ENCODE peak calls at places on chromosomes 13 and 19, in seven cellular contexts. One of them, this sample, is unnamed.

GRCh38 chr13:33992891-33993336 is 175.0 kb downstream of the RFC3 start:
- DNase-seq in H9: no peak
- DNase-seq in mesenchymal stem cell: no peak
- DNase-seq in IMR-90: no peak
- DNase-seq in trophoblast cell: no peak
- DNase-seq in H1: no peak
- DNase-seq in mesendoderm: no peak
- DNase-seq in this sample: no peak

GRCh38 chr13:19597523-19597922 is 35.9 kb upstream of the MPHOSPH8 start:
- DNase-seq in H9: no peak
- DNase-seq in IMR-90: peak
- DNase-seq in mesenchymal stem cell: peak
- DNase-seq in trophoblast cell: no peak
- DNase-seq in H1: no peak
- DNase-seq in mesendoderm: no peak
- DNase-seq in this sample: no peak

GRCh38 chr13:80604094-80604493 is 263.2 kb upstream of the SPRY2 start:
- DNase-seq in mesenchymal stem cell: no peak
- DNase-seq in mesendoderm: peak
- DNase-seq in trophoblast cell: no peak
- DNase-seq in IMR-90: no peak
- DNase-seq in H9: no peak
- DNase-seq in H1: no peak
- DNase-seq in this sample: no peak

GRCh38 chr13:113337556-113337955 is 26.4 kb downstream of the GRTP1 start:
- DNase-seq in mesenchymal stem cell: no peak
- DNase-seq in IMR-90: no peak
- DNase-seq in trophoblast cell: no peak
- DNase-seq in mesendoderm: peak
- DNase-seq in H9: peak
- DNase-seq in H1: peak
- DNase-seq in this sample: no peak

GRCh38 chr13:77386046-77386445 is 59.2 kb upstream of the MYCBP2 start:
- DNase-seq in trophoblast cell: no peak
- DNase-seq in H1: no peak
- DNase-seq in H9: no peak
- DNase-seq in mesenchymal stem cell: no peak
- DNase-seq in IMR-90: no peak
- DNase-seq in mesendoderm: no peak
- DNase-seq in this sample: no peak

GRCh38 chr13:24746618-24747247 is 17.2 kb upstream of the RNF17 start:
- DNase-seq in H1: peak
- DNase-seq in mesendoderm: peak
- DNase-seq in IMR-90: no peak
- DNase-seq in mesenchymal stem cell: peak
- DNase-seq in H9: peak
- DNase-seq in trophoblast cell: no peak
- DNase-seq in this sample: peak

GRCh38 chr13:100797921-100798320 is 123.3 kb upstream of the TMTC4 start:
- DNase-seq in mesendoderm: peak
- DNase-seq in H9: no peak
- DNase-seq in trophoblast cell: no peak
- DNase-seq in H1: no peak
- DNase-seq in IMR-90: no peak
- DNase-seq in mesenchymal stem cell: no peak
- DNase-seq in this sample: no peak

GRCh38 chr13:114062754-114063153 is 69.7 kb downstream of the RASA3 start:
- DNase-seq in mesendoderm: no peak
- DNase-seq in mesenchymal stem cell: no peak
- DNase-seq in H1: no peak
- DNase-seq in IMR-90: no peak
- DNase-seq in trophoblast cell: no peak
- DNase-seq in H9: no peak
- DNase-seq in this sample: no peak

GRCh38 chr19:44315883-44316282 is 11.1 kb upstream of the ZNF235 start:
- DNase-seq in H9: no peak
- DNase-seq in IMR-90: no peak
- DNase-seq in trophoblast cell: no peak
- DNase-seq in mesenchymal stem cell: no peak
- DNase-seq in mesendoderm: no peak
- DNase-seq in H1: no peak
- DNase-seq in this sample: no peak

GRCh38 chr13:68023838-68024581 is 793.9 kb upstream of the PCDH9 start:
- DNase-seq in mesenchymal stem cell: no peak
- DNase-seq in trophoblast cell: no peak
- DNase-seq in mesendoderm: no peak
- DNase-seq in IMR-90: no peak
- DNase-seq in H9: peak
- DNase-seq in H1: no peak
- DNase-seq in this sample: no peak

GRCh38 chr19:42032428-42032827 is 37.6 kb downstream of the GRIK5 start:
- DNase-seq in trophoblast cell: no peak
- DNase-seq in mesendoderm: peak
- DNase-seq in IMR-90: no peak
- DNase-seq in H9: peak
- DNase-seq in mesenchymal stem cell: no peak
- DNase-seq in H1: peak
- DNase-seq in this sample: no peak

GRCh38 chr13:28411859-28412353 is 83.0 kb downstream of the FLT1 start:
- DNase-seq in mesenchymal stem cell: peak
- DNase-seq in trophoblast cell: no peak
- DNase-seq in IMR-90: peak
- DNase-seq in mesendoderm: no peak
- DNase-seq in H1: no peak
- DNase-seq in H9: no peak
- DNase-seq in this sample: no peak

GRCh38 chr19:47719047-47719885 is 6.0 kb downstream of the EHD2 start:
- DNase-seq in mesendoderm: no peak
- DNase-seq in IMR-90: peak
- DNase-seq in H9: no peak
- DNase-seq in trophoblast cell: no peak
- DNase-seq in mesenchymal stem cell: peak
- DNase-seq in H1: no peak
- DNase-seq in this sample: no peak

GRCh38 chr19:13195678-13196077 is 45.5 kb downstream of the IER2 start:
- DNase-seq in trophoblast cell: peak
- DNase-seq in mesendoderm: peak
- DNase-seq in mesenchymal stem cell: no peak
- DNase-seq in H9: peak
- DNase-seq in H1: peak
- DNase-seq in IMR-90: no peak
- DNase-seq in this sample: no peak

GRCh38 chr13:95643814-95644598 is 500 bp downstream of the DZIP1 start:
- DNase-seq in mesendoderm: peak
- DNase-seq in IMR-90: peak
- DNase-seq in mesenchymal stem cell: peak
- DNase-seq in H9: peak
- DNase-seq in H1: peak
- DNase-seq in trophoblast cell: no peak
- DNase-seq in this sample: no peak

GRCh38 chr19:27709496-27709895 is 1503.5 kb downstream of the UQCRFS1 start:
- DNase-seq in mesenchymal stem cell: no peak
- DNase-seq in mesendoderm: no peak
- DNase-seq in IMR-90: no peak
- DNase-seq in H1: no peak
- DNase-seq in H9: no peak
- DNase-seq in trophoblast cell: no peak
- DNase-seq in this sample: no peak

GRCh38 chr19:19860756-19861390 is 4.8 kb upstream of the ZNF253 start:
- DNase-seq in H1: peak
- DNase-seq in mesendoderm: peak
- DNase-seq in trophoblast cell: peak
- DNase-seq in mesenchymal stem cell: no peak
- DNase-seq in IMR-90: no peak
- DNase-seq in H9: peak
- DNase-seq in this sample: peak

GRCh38 chr19:2417881-2418406 is 9.4 kb downstream of the TIMM13 start:
- DNase-seq in H9: no peak
- DNase-seq in H1: no peak
- DNase-seq in mesendoderm: no peak
- DNase-seq in IMR-90: no peak
- DNase-seq in mesenchymal stem cell: no peak
- DNase-seq in trophoblast cell: no peak
- DNase-seq in this sample: no peak
- H2BK5ac ChIP-seq in H9: no peak
- H2BK5ac ChIP-seq in H1: no peak
- H2BK5ac ChIP-seq in mesendoderm: no peak
- H2BK5ac ChIP-seq in IMR-90: no peak
- H2BK5ac ChIP-seq in mesenchymal stem cell: no peak
- H2BK5ac ChIP-seq in trophoblast cell: no peak
- H2BK5ac ChIP-seq in this sample: no peak

GRCh38 chr19:33948651-33949335 is 152.1 kb downstream of the KCTD15 start:
- DNase-seq in H9: no peak
- DNase-seq in H1: peak
- DNase-seq in mesenchymal stem cell: no peak
- DNase-seq in mesendoderm: no peak
- DNase-seq in IMR-90: no peak
- DNase-seq in trophoblast cell: no peak
- DNase-seq in this sample: no peak
- H2BK5ac ChIP-seq in H9: no peak
- H2BK5ac ChIP-seq in H1: no peak
- H2BK5ac ChIP-seq in mesenchymal stem cell: no peak
- H2BK5ac ChIP-seq in mesendoderm: no peak
- H2BK5ac ChIP-seq in IMR-90: no peak
- H2BK5ac ChIP-seq in trophoblast cell: no peak
- H2BK5ac ChIP-seq in this sample: no peak

GRCh38 chr13:70732611-70733010 is 624.4 kb upstream of the KLHL1 start:
- DNase-seq in mesenchymal stem cell: no peak
- DNase-seq in trophoblast cell: no peak
- DNase-seq in H9: no peak
- DNase-seq in H1: no peak
- DNase-seq in mesendoderm: no peak
- DNase-seq in IMR-90: no peak
- DNase-seq in this sample: no peak

GRCh38 chr13:70723732-70724131 is 615.5 kb upstream of the KLHL1 start:
- DNase-seq in IMR-90: no peak
- DNase-seq in mesendoderm: no peak
- DNase-seq in H9: no peak
- DNase-seq in H1: no peak
- DNase-seq in mesenchymal stem cell: peak
- DNase-seq in trophoblast cell: no peak
- DNase-seq in this sample: no peak

DNA sequence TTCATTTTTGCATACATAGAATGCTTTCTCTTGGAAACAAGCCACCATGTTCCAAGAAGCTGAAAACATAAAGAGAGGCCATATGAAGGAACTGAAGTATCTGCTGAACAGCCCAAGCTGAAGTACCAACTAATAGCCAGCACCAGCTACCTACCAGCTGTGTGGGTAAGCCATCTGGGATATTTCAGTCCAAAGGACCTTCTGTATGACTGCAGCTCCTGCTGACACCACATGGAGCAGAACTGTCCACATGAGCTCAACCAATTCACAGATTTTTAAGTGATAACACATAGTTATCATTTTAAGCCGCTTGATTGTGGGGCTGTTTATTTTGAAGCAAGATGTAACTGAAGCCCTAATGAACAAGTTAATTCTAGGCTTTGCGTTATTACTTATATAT is 621.1 kb upstream of the KLHL1 start:
- DNase-seq in H9: no peak
- DNase-seq in mesendoderm: no peak
- DNase-seq in IMR-90: no peak
- DNase-seq in H1: no peak
- DNase-seq in mesenchymal stem cell: no peak
- DNase-seq in trophoblast cell: no peak
- DNase-seq in this sample: no peak
- H2BK5ac ChIP-seq in H9: no peak
- H2BK5ac ChIP-seq in mesendoderm: no peak
- H2BK5ac ChIP-seq in IMR-90: no peak
- H2BK5ac ChIP-seq in H1: no peak
- H2BK5ac ChIP-seq in mesenchymal stem cell: no peak
- H2BK5ac ChIP-seq in trophoblast cell: no peak
- H2BK5ac ChIP-seq in this sample: no peak

GRCh38 chr19:16703677-16704076 is 16.0 kb upstream of the NWD1 start:
- DNase-seq in mesendoderm: no peak
- DNase-seq in IMR-90: no peak
- DNase-seq in trophoblast cell: no peak
- DNase-seq in mesenchymal stem cell: no peak
- DNase-seq in H9: no peak
- DNase-seq in H1: no peak
- DNase-seq in this sample: no peak
- H2BK5ac ChIP-seq in mesendoderm: no peak
- H2BK5ac ChIP-seq in IMR-90: no peak
- H2BK5ac ChIP-seq in trophoblast cell: no peak
- H2BK5ac ChIP-seq in mesenchymal stem cell: no peak
- H2BK5ac ChIP-seq in H9: no peak
- H2BK5ac ChIP-seq in H1: no peak
- H2BK5ac ChIP-seq in this sample: no peak

GRCh38 chr13:20717581-20718542 is 14.4 kb downstream of the IL17D start:
- DNase-seq in H9: no peak
- DNase-seq in IMR-90: no peak
- DNase-seq in H1: no peak
- DNase-seq in mesenchymal stem cell: no peak
- DNase-seq in mesendoderm: no peak
- DNase-seq in trophoblast cell: no peak
- DNase-seq in this sample: no peak

GRCh38 chr13:20719783-20720182 is 16.3 kb downstream of the IL17D start:
- DNase-seq in mesenchymal stem cell: no peak
- DNase-seq in H1: no peak
- DNase-seq in mesendoderm: no peak
- DNase-seq in H9: no peak
- DNase-seq in IMR-90: no peak
- DNase-seq in trophoblast cell: no peak
- DNase-seq in this sample: no peak

GRCh38 chr13:20721058-20721453 is 17.6 kb downstream of the IL17D start:
- DNase-seq in mesendoderm: no peak
- DNase-seq in H1: no peak
- DNase-seq in trophoblast cell: no peak
- DNase-seq in mesenchymal stem cell: no peak
- DNase-seq in IMR-90: no peak
- DNase-seq in H9: no peak
- DNase-seq in this sample: no peak

GRCh38 chr13:20720499-20720898 is 17.0 kb downstream of the IL17D start:
- DNase-seq in trophoblast cell: no peak
- DNase-seq in H1: no peak
- DNase-seq in mesendoderm: no peak
- DNase-seq in H9: no peak
- DNase-seq in IMR-90: no peak
- DNase-seq in mesenchymal stem cell: no peak
- DNase-seq in this sample: no peak

DNA sequence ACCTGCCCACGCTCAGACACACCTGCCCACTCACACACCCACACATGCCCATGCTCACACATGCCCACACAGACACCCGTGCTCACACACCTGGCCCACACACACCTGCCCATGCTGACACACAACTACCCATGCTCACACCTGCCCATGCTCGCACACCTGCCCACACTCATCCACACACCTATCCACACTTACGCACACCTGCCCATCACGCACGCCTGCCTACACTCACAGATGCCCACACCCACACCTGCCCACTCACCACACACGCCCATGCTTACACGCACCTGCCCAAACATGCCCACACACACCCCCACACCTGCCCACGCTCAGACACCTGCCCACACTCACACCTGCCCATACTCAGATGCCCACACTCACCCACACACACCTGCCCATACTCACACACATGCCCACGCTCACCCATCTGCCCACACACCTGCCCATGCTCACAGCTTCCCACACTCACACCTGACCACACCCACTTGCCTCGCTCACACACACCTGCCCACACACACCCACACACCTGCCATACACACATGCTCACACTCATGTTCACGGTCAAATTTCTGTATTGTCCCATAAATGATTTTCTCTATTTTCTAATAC is 15.6 kb downstream of the IL17D start:
- DNase-seq in H9: no peak
- DNase-seq in mesenchymal stem cell: no peak
- DNase-seq in trophoblast cell: no peak
- DNase-seq in IMR-90: no peak
- DNase-seq in mesendoderm: no peak
- DNase-seq in H1: no peak
- DNase-seq in this sample: no peak
- H2BK5ac ChIP-seq in H9: no peak
- H2BK5ac ChIP-seq in mesenchymal stem cell: no peak
- H2BK5ac ChIP-seq in trophoblast cell: no peak
- H2BK5ac ChIP-seq in IMR-90: no peak
- H2BK5ac ChIP-seq in mesendoderm: no peak
- H2BK5ac ChIP-seq in H1: peak
- H2BK5ac ChIP-seq in this sample: peak

This sample was measured in neuronal stem cell.